ENCODE peak calls at places on chromosomes 12 and 14, in ten cellular contexts. R, V, Q, S, E, X, B, N, C and K are unnamed samples.
A peak's percentile ranks its signal among the peaks of the same experiment; 100 is the strongest.

GRCh38 chr14:104874571-104875411 is 9.7 kb downstream of the CEP170B start:
- DNase-seq in R (no peak), B (no peak), S (no peak), X (no peak), E (no peak), C (peak; percentile 50), V (no peak), N (no peak), Q (no peak), K (no peak)

GRCh38 chr14:33914676-33915516 is 36.0 kb downstream of the EGLN3 start:
- DNase-seq in E (peak; percentile 4), N (no peak), S (peak; percentile 82), R (no peak), Q (no peak), X (no peak), C (no peak), B (no peak), V (no peak), K (no peak)

GRCh38 chr14:87810711-87811110 is 182.3 kb downstream of the GALC start:
- DNase-seq in X (no peak), R (no peak), E (no peak), V (no peak), Q (peak; percentile 83), B (no peak), N (no peak), S (no peak), C (no peak), K (no peak)

GRCh38 chr12:123494124-123494843 is 36.3 kb downstream of the SNRNP35 start:
- DNase-seq in S (no peak), R (no peak), V (no peak), X (no peak), N (no peak), C (peak; percentile 77), E (no peak), Q (no peak), B (no peak), K (no peak)

GRCh38 chr12:48001426-48002178 is 2.7 kb downstream of the COL2A1 start:
- DNase-seq in E (no peak), S (peak; percentile 25), B (no peak), V (no peak), N (no peak), R (peak; percentile 53), Q (no peak), C (peak; percentile 81), X (peak; percentile 33), K (no peak)

GRCh38 chr12:131941116-131941986 is 8.4 kb upstream of the EP400 start:
- DNase-seq in Q (no peak), E (no peak), S (no peak), N (no peak), X (no peak), R (peak; percentile 17), V (no peak), C (no peak), B (no peak), K (no peak)

GRCh38 chr14:89641495-89642162 is 224.6 kb upstream of the FOXN3 start:
- DNase-seq in R (no peak), Q (no peak), V (no peak), B (no peak), C (no peak), S (no peak), X (no peak), E (no peak), N (no peak), K (no peak)

GRCh38 chr12:82873951-82874350 is 187.2 kb downstream of the TMTC2 start:
- DNase-seq in C (no peak), E (no peak), N (no peak), S (no peak), Q (peak; percentile 5), B (no peak), X (no peak), V (no peak), R (no peak), K (no peak)

GRCh38 chr12:15700595-15700994 is 88.6 kb downstream of the EPS8 start:
- DNase-seq in V (no peak), E (peak; percentile 28), Q (no peak), N (no peak), C (no peak), R (no peak), B (no peak), S (peak; percentile 92), X (no peak), K (no peak)

GRCh38 chr14:73059326-73059725 is 992 bp downstream of the RBM25 start:
- DNase-seq in N (no peak), Q (peak; percentile 16), X (no peak), E (no peak), V (no peak), R (no peak), B (no peak), C (no peak), S (peak; percentile 62), K (no peak)

GRCh38 chr12:12719496-12719895 is 2.3 kb downstream of the CDKN1B start:
- DNase-seq in X (no peak), C (no peak), B (no peak), N (no peak), Q (peak; percentile 63), R (peak; percentile 40), V (no peak), E (no peak), S (no peak), K (no peak)

GRCh38 chr12:115010324-115010995 is 326.5 kb upstream of the TBX3 start:
- DNase-seq in Q (no peak), N (no peak), R (no peak), C (no peak), B (no peak), V (no peak), X (no peak), E (no peak), S (no peak), K (no peak)

GRCh38 chr14:50373959-50374358 is 22.7 kb downstream of the CDKL1 start:
- DNase-seq in B (no peak), Q (no peak), C (no peak), X (no peak), S (no peak), R (no peak), V (no peak), N (no peak), E (no peak), K (no peak)

GRCh38 chr14:64069634-64070359 is 217.0 kb downstream of the SYNE2 start:
- DNase-seq in S (no peak), X (no peak), R (no peak), E (no peak), V (no peak), C (no peak), N (no peak), Q (no peak), B (no peak), K (no peak)

GRCh38 chr14:41096131-41096530 is 510.5 kb upstream of the LRFN5 start:
- DNase-seq in E (no peak), X (no peak), N (no peak), R (no peak), V (no peak), S (no peak), C (no peak), Q (no peak), B (no peak), K (no peak)

GRCh38 chr12:1457901-1458300 is 136.5 kb downstream of the FBXL14 start:
- DNase-seq in S (peak; percentile 61), V (no peak), C (no peak), X (no peak), R (no peak), E (no peak), Q (no peak), N (no peak), B (no peak), K (no peak)

GRCh38 chr12:131089526-131090253 is 136.0 kb downstream of the ADGRD1 start:
- DNase-seq in E (no peak), S (no peak), V (no peak), C (no peak), X (no peak), N (no peak), B (no peak), Q (no peak), R (peak; percentile 18), K (no peak)

GRCh38 chr12:45671254-45671653 is 58.3 kb upstream of the ARID2 start:
- DNase-seq in B (no peak), S (peak; percentile 26), E (no peak), C (no peak), R (no peak), X (no peak), N (no peak), V (no peak), Q (no peak), K (no peak)

GRCh38 chr14:59959663-59960062 is 39.7 kb downstream of the LRRC9 start:
- DNase-seq in E (no peak), X (no peak), N (no peak), R (no peak), B (no peak), Q (no peak), S (no peak), C (no peak), V (no peak), K (no peak)

GRCh38 chr12:53575502-53576264 is 50.5 kb downstream of the ATF7 start:
- DNase-seq in R (peak; percentile 48), Q (no peak), X (no peak), C (no peak), S (peak; percentile 74), E (peak; percentile 78), V (no peak), B (no peak), N (no peak), K (no peak)

GRCh38 chr12:76948895-76949294 is 70.1 kb upstream of the CSRP2 start:
- DNase-seq in B (no peak), C (no peak), Q (no peak), E (no peak), N (no peak), V (no peak), R (no peak), X (no peak), S (no peak), K (no peak)

GRCh38 chr12:96806272-96806671 is 100.8 kb upstream of the NEDD1 start:
- DNase-seq in N (no peak), B (no peak), E (no peak), V (no peak), S (no peak), C (no peak), Q (no peak), X (no peak), R (no peak), K (no peak)

GRCh38 chr12:1911598-1912575 is 6.6 kb downstream of the CACNA2D4 start:
- DNase-seq in N (no peak), R (no peak), C (no peak), V (no peak), X (no peak), E (no peak), B (no peak), S (no peak), Q (no peak), K (no peak)

GRCh38 chr14:59252772-59253500 is 64.5 kb downstream of the DAAM1 start:
- DNase-seq in B (no peak), R (no peak), E (peak; percentile 26), N (no peak), S (peak; percentile 82), X (no peak), V (no peak), Q (no peak), C (no peak), K (no peak)